ENCODE peak calls at places on chromosomes 12 and 14, in six cellular contexts. K is IMR-90, R is H9, W is mesenchymal stem cell, S is neuronal stem cell, P is mesendoderm. T is an unnamed sample.
A peak's percentile ranks its signal among the peaks of the same experiment; 100 is the strongest.

GRCh38 chr14:91018465-91018864 is 42.0 kb downstream of the RPS6KA5 start:
- DNase-seq in R (no peak), W (no peak), P (no peak), K (no peak), S (no peak), T (no peak)

GRCh38 chr12:96249196-96250118 is 55.3 kb downstream of the ELK3 start:
- DNase-seq in R (no peak), S (no peak), P (no peak), W (peak; percentile 69), K (peak; percentile 69), T (no peak)

GRCh38 chr12:102518871-102519270 is 38.5 kb upstream of the IGF1 start:
- DNase-seq in W (no peak), P (no peak), R (no peak), K (no peak), S (no peak), T (no peak)

GRCh38 chr12:128969480-128970055 is 116.3 kb downstream of the GLT1D1 start:
- DNase-seq in S (peak; percentile 35), R (peak; percentile 91), K (no peak), P (peak; percentile 79), W (no peak), T (peak; percentile 50)

GRCh38 chr12:105083551-105084105 is 630 bp downstream of the ALDH1L2 start:
- DNase-seq in W (peak; percentile 84), S (no peak), P (no peak), R (peak; percentile 46), K (peak; percentile 77), T (no peak)

GRCh38 chr14:51534623-51535022 is 117.1 kb upstream of the FRMD6 start:
- DNase-seq in W (peak; percentile 38), R (no peak), S (no peak), P (peak; percentile 18), K (peak; percentile 67), T (no peak)

GRCh38 chr12:125983784-125984510 is 918.7 kb downstream of the AACS start:
- DNase-seq in R (peak; percentile 94), W (no peak), S (peak; percentile 76), P (peak; percentile 78), K (no peak), T (no peak)

GRCh38 chr12:12976366-12976765 is 23.7 kb downstream of the HEBP1 start:
- DNase-seq in W (peak; percentile 94), R (no peak), S (no peak), K (peak; percentile 96), P (no peak), T (no peak)

GRCh38 chr12:132170094-132170636 is 25.9 kb downstream of the NOC4L start:
- DNase-seq in P (no peak), K (peak; percentile 75), W (peak; percentile 51), S (no peak), R (no peak), T (no peak)

GRCh38 chr12:121038861-121039654 is at the start of gene OASL:
- DNase-seq in S (no peak), K (no peak), R (no peak), P (no peak), W (no peak), T (no peak)

GRCh38 chr12:109762071-109762672 is 48.5 kb downstream of the FAM222A start:
- DNase-seq in P (no peak), R (peak; percentile 23), K (no peak), W (no peak), S (no peak), T (no peak)

GRCh38 chr12:43306066-43306465 is 245.9 kb downstream of the ADAMTS20 start:
- DNase-seq in K (peak; percentile 99), P (no peak), W (peak; percentile 72), R (no peak), S (no peak), T (no peak)

GRCh38 chr12:56087220-56087619 is 7.3 kb downstream of the ERBB3 start:
- DNase-seq in S (no peak), P (no peak), W (no peak), K (no peak), R (no peak), T (no peak)

GRCh38 chr12:82025462-82025861 is 266.3 kb upstream of the PPFIA2 start:
- DNase-seq in S (no peak), R (no peak), P (no peak), W (no peak), K (no peak), T (no peak)
- H2BK15ac ChIP-seq in S (no peak overlapping the region), R (no peak overlapping the region), P (no peak overlapping the region), W (no peak overlapping the region), K (no peak overlapping the region), T (no peak overlapping the region)

GRCh38 chr12:57996520-57996919 is 55.2 kb downstream of the ATP23 start:
- DNase-seq in P (no peak), S (no peak), R (no peak), W (no peak), K (no peak), T (no peak)

GRCh38 chr12:57993030-57993429 is 51.7 kb downstream of the ATP23 start:
- DNase-seq in K (peak; percentile 28), W (no peak), P (no peak), S (no peak), R (no peak), T (no peak)

GRCh38 chr12:57993834-57994233 is 52.5 kb downstream of the ATP23 start:
- DNase-seq in S (no peak), P (no peak), R (no peak), K (no peak), W (no peak), T (no peak)

GRCh38 chr12:58000499-58000898 is 59.1 kb downstream of the ATP23 start:
- DNase-seq in S (no peak), K (no peak), P (no peak), W (no peak), R (no peak), T (no peak)

DNA sequence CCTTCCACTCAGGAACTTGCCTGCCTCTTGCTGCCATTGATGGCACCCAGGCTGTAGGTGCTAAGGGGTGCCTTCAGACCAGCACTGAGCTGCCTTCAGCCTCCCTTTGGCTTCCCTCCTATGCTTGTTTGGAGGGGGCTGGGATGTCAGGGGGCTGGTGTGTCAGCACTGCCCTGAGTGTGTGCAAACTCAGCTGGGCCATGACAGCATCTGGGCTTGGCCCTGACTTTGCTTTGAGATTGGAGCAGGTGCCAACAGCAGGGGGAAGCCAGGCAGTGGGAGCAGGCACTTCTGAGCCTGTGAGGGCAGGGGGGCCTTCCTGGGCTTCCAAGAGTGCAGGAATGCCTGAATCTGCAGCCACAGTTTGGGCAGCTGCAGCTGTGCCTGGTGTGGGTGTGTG is 56.9 kb downstream of the ATP23 start:
- DNase-seq in R (no peak), W (no peak), S (no peak), K (no peak), P (no peak), T (no peak)
- H2BK15ac ChIP-seq in R (no peak overlapping the region), W (no peak overlapping the region), S (no peak overlapping the region), K (no peak overlapping the region), P (no peak overlapping the region), T (no peak overlapping the region)

GRCh38 chr14:73998736-73999135 is 20.4 kb downstream of the ENTPD5 start:
- DNase-seq in K (no peak), P (no peak), R (no peak), S (no peak), W (no peak), T (no peak)
- H2BK15ac ChIP-seq in K (no peak overlapping the region), P (no peak overlapping the region), R (no peak overlapping the region), S (no peak overlapping the region), W (no peak overlapping the region), T (no peak overlapping the region)

DNA sequence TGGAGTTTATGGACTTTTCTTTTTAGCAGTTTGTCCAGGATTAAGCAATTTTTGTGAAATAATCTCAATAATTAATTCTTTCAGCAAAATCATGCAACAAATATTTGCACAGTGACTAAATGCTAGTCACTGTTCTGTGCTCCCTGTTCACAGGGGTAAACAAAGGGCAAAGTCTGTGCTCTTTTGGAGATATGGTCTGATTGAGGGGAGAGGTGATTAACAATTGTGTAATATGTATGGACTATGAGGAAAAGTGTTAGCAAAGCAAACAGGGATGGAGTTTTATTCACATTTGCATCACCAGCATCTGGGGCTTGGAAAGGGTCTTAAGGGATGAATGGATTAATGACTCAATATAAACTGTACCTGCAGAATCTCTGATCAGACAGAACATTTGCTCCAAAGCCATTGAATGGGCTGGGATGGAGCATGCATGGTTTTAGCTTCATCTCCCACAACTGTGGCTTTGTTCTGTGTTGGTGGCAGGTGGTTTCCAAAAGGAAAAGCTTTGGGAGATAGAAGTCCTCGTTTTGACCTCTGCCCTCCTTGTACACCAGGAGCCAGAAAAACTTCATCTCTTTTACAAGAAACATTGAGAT is 39.3 kb downstream of the GPR65 start:
- DNase-seq in K (no peak), P (no peak), R (no peak), S (no peak), W (no peak), T (no peak)
- H2BK15ac ChIP-seq in K (no peak overlapping the region), P (no peak overlapping the region), R (no peak overlapping the region), S (no peak overlapping the region), W (no peak overlapping the region), T (no peak overlapping the region)

GRCh38 chr12:57384512-57384911 is 46.3 kb downstream of the R3HDM2 start:
- DNase-seq in W (no peak), S (no peak), K (no peak), R (no peak), P (no peak), T (no peak)
- H2BK15ac ChIP-seq in W (no peak overlapping the region), S (no peak overlapping the region), K (no peak overlapping the region), R (no peak overlapping the region), P (no peak overlapping the region), T (no peak overlapping the region)

GRCh38 chr14:24385524-24385923 is 13.3 kb upstream of the NYNRIN start:
- DNase-seq in S (no peak), W (no peak), K (no peak), R (no peak), P (no peak), T (no peak)
- H2BK15ac ChIP-seq in S (no peak overlapping the region), W (no peak overlapping the region), K (no peak overlapping the region), R (no peak overlapping the region), P (no peak overlapping the region), T (peak overlapping the region; percentile 66)

GRCh38 chr12:130622803-130623202 is 93.3 kb downstream of the RIMBP2 start:
- DNase-seq in W (no peak), S (no peak), P (no peak), R (no peak), K (no peak), T (no peak)

GRCh38 chr12:130627175-130627574 is 88.9 kb downstream of the RIMBP2 start:
- DNase-seq in W (no peak), S (no peak), P (no peak), R (no peak), K (no peak), T (no peak)

GRCh38 chr12:130621696-130622298 is 94.3 kb downstream of the RIMBP2 start:
- DNase-seq in P (no peak), K (no peak), W (no peak), R (no peak), S (no peak), T (no peak)

GRCh38 chr12:130628304-130628703 is 87.8 kb downstream of the RIMBP2 start:
- DNase-seq in W (no peak), R (no peak), P (no peak), S (no peak), K (no peak), T (no peak)

DNA sequence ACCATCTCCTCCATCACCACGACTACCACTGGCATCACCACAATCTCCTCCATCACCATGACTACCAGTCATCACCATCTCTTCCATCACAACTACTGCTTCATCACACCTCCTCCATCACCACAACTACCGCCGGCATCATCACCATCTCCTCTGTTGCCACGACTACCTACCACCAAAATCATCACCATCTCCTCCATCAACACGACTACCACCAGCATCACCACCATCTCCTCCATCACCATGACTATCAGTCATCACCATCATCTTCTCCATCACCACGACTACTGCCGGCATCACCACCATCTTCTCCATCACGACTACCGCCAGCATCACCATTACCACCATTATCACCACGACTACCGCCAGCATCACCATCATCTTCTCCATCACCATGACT is 89.5 kb downstream of the RIMBP2 start:
- DNase-seq in W (no peak), P (no peak), K (no peak), S (no peak), R (no peak), T (no peak)
- H2BK15ac ChIP-seq in W (no peak overlapping the region), P (no peak overlapping the region), K (no peak overlapping the region), S (no peak overlapping the region), R (no peak overlapping the region), T (no peak overlapping the region)

T was measured in H1.